ENCODE peak calls at places on chromosomes 7 and 10, in seven cellular contexts. One of them, this sample, is unnamed.

GRCh38 chr10:127524229-127524628 is 24.9 kb upstream of the NPS start:
- DNase-seq in IMR-90: no peak
- DNase-seq in trophoblast cell: no peak
- DNase-seq in neuronal stem cell: no peak
- DNase-seq in H9: no peak
- DNase-seq in H1: no peak
- DNase-seq in mesenchymal stem cell: no peak
- DNase-seq in this sample: peak

GRCh38 chr10:55400075-55400474 is 599.0 kb upstream of the PCDH15 start:
- DNase-seq in IMR-90: no peak
- DNase-seq in trophoblast cell: no peak
- DNase-seq in neuronal stem cell: no peak
- DNase-seq in H9: no peak
- DNase-seq in H1: no peak
- DNase-seq in mesenchymal stem cell: peak
- DNase-seq in this sample: peak

GRCh38 chr10:70357447-70358035 is 24.9 kb downstream of the LRRC20 start:
- DNase-seq in IMR-90: peak
- DNase-seq in trophoblast cell: no peak
- DNase-seq in neuronal stem cell: no peak
- DNase-seq in H9: no peak
- DNase-seq in H1: no peak
- DNase-seq in mesenchymal stem cell: peak
- DNase-seq in this sample: no peak

GRCh38 chr10:16902606-16903005 is 85.4 kb upstream of the RSU1 start:
- DNase-seq in IMR-90: no peak
- DNase-seq in trophoblast cell: no peak
- DNase-seq in neuronal stem cell: no peak
- DNase-seq in H9: no peak
- DNase-seq in H1: no peak
- DNase-seq in mesenchymal stem cell: no peak
- DNase-seq in this sample: peak

GRCh38 chr7:26201261-26202018 is at the start of gene CBX3:
- DNase-seq in IMR-90: peak
- DNase-seq in trophoblast cell: peak
- DNase-seq in neuronal stem cell: peak
- DNase-seq in H9: peak
- DNase-seq in H1: peak
- DNase-seq in mesenchymal stem cell: peak
- DNase-seq in this sample: peak

GRCh38 chr7:108598153-108598552 is 28.5 kb downstream of the DNAJB9 start:
- DNase-seq in IMR-90: no peak
- DNase-seq in trophoblast cell: no peak
- DNase-seq in neuronal stem cell: no peak
- DNase-seq in H9: no peak
- DNase-seq in H1: no peak
- DNase-seq in mesenchymal stem cell: no peak
- DNase-seq in this sample: no peak

GRCh38 chr10:17687117-17687831 is 43.3 kb downstream of the STAM start:
- DNase-seq in IMR-90: no peak
- DNase-seq in trophoblast cell: no peak
- DNase-seq in neuronal stem cell: no peak
- DNase-seq in H9: no peak
- DNase-seq in H1: no peak
- DNase-seq in mesenchymal stem cell: no peak
- DNase-seq in this sample: no peak

GRCh38 chr10:6064119-6064518 is 2.0 kb upstream of the IL2RA start:
- DNase-seq in IMR-90: no peak
- DNase-seq in trophoblast cell: no peak
- DNase-seq in neuronal stem cell: no peak
- DNase-seq in H9: no peak
- DNase-seq in H1: no peak
- DNase-seq in mesenchymal stem cell: no peak
- DNase-seq in this sample: no peak

GRCh38 chr7:136184719-136185118 is 207.6 kb upstream of the MTPN start:
- DNase-seq in IMR-90: no peak
- DNase-seq in trophoblast cell: no peak
- DNase-seq in neuronal stem cell: no peak
- DNase-seq in H9: no peak
- DNase-seq in H1: no peak
- DNase-seq in mesenchymal stem cell: no peak
- DNase-seq in this sample: no peak

GRCh38 chr10:102743588-102744373 is at the start of gene WBP1L:
- DNase-seq in IMR-90: peak
- DNase-seq in trophoblast cell: peak
- DNase-seq in neuronal stem cell: peak
- DNase-seq in H9: peak
- DNase-seq in H1: peak
- DNase-seq in mesenchymal stem cell: peak
- DNase-seq in this sample: peak

GRCh38 chr10:102741848-102742247 is 1.9 kb upstream of the WBP1L start:
- DNase-seq in IMR-90: no peak
- DNase-seq in trophoblast cell: no peak
- DNase-seq in neuronal stem cell: no peak
- DNase-seq in H9: no peak
- DNase-seq in H1: no peak
- DNase-seq in mesenchymal stem cell: no peak
- DNase-seq in this sample: no peak

GRCh38 chr10:102743078-102743587 is 615 bp upstream of the WBP1L start:
- DNase-seq in IMR-90: no peak
- DNase-seq in trophoblast cell: no peak
- DNase-seq in neuronal stem cell: no peak
- DNase-seq in H9: no peak
- DNase-seq in H1: no peak
- DNase-seq in mesenchymal stem cell: no peak
- DNase-seq in this sample: no peak

GRCh38 chr10:102744374-102745051 is 765 bp downstream of the WBP1L start:
- DNase-seq in IMR-90: peak
- DNase-seq in trophoblast cell: no peak
- DNase-seq in neuronal stem cell: no peak
- DNase-seq in H9: no peak
- DNase-seq in H1: no peak
- DNase-seq in mesenchymal stem cell: peak
- DNase-seq in this sample: no peak

GRCh38 chr10:102745157-102745556 is 1.4 kb downstream of the WBP1L start:
- DNase-seq in IMR-90: no peak
- DNase-seq in trophoblast cell: no peak
- DNase-seq in neuronal stem cell: no peak
- DNase-seq in H9: no peak
- DNase-seq in H1: no peak
- DNase-seq in mesenchymal stem cell: no peak
- DNase-seq in this sample: no peak
- H3K9ac ChIP-seq in IMR-90: no peak
- H3K9ac ChIP-seq in trophoblast cell: no peak
- H3K9ac ChIP-seq in neuronal stem cell: no peak
- H3K9ac ChIP-seq in H9: no peak
- H3K9ac ChIP-seq in H1: no peak
- H3K9ac ChIP-seq in mesenchymal stem cell: peak
- H3K9ac ChIP-seq in this sample: no peak

DNA sequence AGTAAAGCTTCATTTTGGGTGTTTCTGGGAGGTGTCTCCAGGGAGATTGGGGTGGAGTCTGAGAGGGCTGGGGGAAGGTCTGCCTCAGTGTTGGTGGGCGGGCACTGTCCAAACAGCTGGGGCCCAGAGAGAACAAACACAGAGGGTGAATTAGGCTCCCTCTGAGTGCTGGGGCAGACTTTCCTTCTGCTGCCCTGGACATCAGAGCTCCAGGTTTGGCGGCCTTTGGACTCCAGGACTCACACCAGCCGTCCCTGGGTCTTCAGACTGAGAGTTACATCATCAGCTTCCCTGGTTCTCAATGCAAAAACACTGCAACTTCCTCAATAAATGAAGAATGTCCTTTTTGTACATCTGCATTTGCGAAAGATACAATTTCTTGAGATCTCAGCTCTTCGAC is 427.4 kb downstream of the PTPRN2 start:
- DNase-seq in IMR-90: no peak
- DNase-seq in trophoblast cell: no peak
- DNase-seq in neuronal stem cell: no peak
- DNase-seq in H9: no peak
- DNase-seq in H1: no peak
- DNase-seq in mesenchymal stem cell: no peak
- DNase-seq in this sample: no peak
- H3K23ac ChIP-seq in IMR-90: no peak
- H3K23ac ChIP-seq in trophoblast cell: no peak
- H3K23ac ChIP-seq in neuronal stem cell: no peak
- H3K23ac ChIP-seq in H9: no peak
- H3K23ac ChIP-seq in H1: no peak
- H3K23ac ChIP-seq in mesenchymal stem cell: no peak
- H3K23ac ChIP-seq in this sample: no peak

GRCh38 chr10:126500185-126500584 is 111.9 kb upstream of the ADAM12 start:
- DNase-seq in IMR-90: no peak
- DNase-seq in trophoblast cell: peak
- DNase-seq in neuronal stem cell: no peak
- DNase-seq in H9: no peak
- DNase-seq in H1: no peak
- DNase-seq in mesenchymal stem cell: no peak
- DNase-seq in this sample: no peak

GRCh38 chr10:126500866-126501265 is 112.6 kb upstream of the ADAM12 start:
- DNase-seq in IMR-90: peak
- DNase-seq in trophoblast cell: peak
- DNase-seq in neuronal stem cell: no peak
- DNase-seq in H9: no peak
- DNase-seq in H1: no peak
- DNase-seq in mesenchymal stem cell: peak
- DNase-seq in this sample: no peak

GRCh38 chr10:126501828-126502227 is 113.6 kb upstream of the ADAM12 start:
- DNase-seq in IMR-90: no peak
- DNase-seq in trophoblast cell: no peak
- DNase-seq in neuronal stem cell: no peak
- DNase-seq in H9: no peak
- DNase-seq in H1: no peak
- DNase-seq in mesenchymal stem cell: no peak
- DNase-seq in this sample: no peak

GRCh38 chr10:126497672-126498071 is 109.4 kb upstream of the ADAM12 start:
- DNase-seq in IMR-90: no peak
- DNase-seq in trophoblast cell: no peak
- DNase-seq in neuronal stem cell: no peak
- DNase-seq in H9: no peak
- DNase-seq in H1: no peak
- DNase-seq in mesenchymal stem cell: no peak
- DNase-seq in this sample: no peak

DNA sequence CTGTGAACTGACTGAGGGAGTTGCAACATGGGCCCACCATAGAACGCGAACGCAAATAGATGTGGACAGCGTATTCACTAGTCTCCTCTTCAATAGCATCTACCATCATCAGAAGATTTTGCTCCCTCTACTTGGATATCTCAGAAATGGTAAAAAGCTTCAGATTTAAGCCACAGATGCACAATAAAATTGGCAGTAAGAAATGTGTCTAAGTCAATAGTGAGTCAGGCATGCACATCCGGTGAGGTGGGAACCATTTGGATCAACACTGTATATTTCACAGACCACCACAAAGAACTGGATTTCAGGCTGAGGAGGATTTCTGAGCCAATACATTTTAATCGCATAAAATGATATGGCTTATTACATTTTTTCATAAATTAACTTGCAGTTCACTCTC is 111.5 kb upstream of the ADAM12 start:
- DNase-seq in IMR-90: no peak
- DNase-seq in trophoblast cell: no peak
- DNase-seq in neuronal stem cell: no peak
- DNase-seq in H9: no peak
- DNase-seq in H1: no peak
- DNase-seq in mesenchymal stem cell: no peak
- DNase-seq in this sample: no peak
- H3K9ac ChIP-seq in IMR-90: no peak
- H3K9ac ChIP-seq in trophoblast cell: no peak
- H3K9ac ChIP-seq in neuronal stem cell: no peak
- H3K9ac ChIP-seq in H9: no peak
- H3K9ac ChIP-seq in H1: no peak
- H3K9ac ChIP-seq in mesenchymal stem cell: no peak
- H3K9ac ChIP-seq in this sample: no peak

GRCh38 chr7:87345962-87346371 is 503 bp downstream of the CROT start:
- DNase-seq in IMR-90: no peak
- DNase-seq in trophoblast cell: peak
- DNase-seq in neuronal stem cell: no peak
- DNase-seq in H9: no peak
- DNase-seq in H1: no peak
- DNase-seq in mesenchymal stem cell: no peak
- DNase-seq in this sample: no peak

GRCh38 chr7:87347682-87348081 is 2.2 kb downstream of the CROT start:
- DNase-seq in IMR-90: no peak
- DNase-seq in trophoblast cell: no peak
- DNase-seq in neuronal stem cell: no peak
- DNase-seq in H9: no peak
- DNase-seq in H1: no peak
- DNase-seq in mesenchymal stem cell: no peak
- DNase-seq in this sample: no peak

GRCh38 chr7:87345166-87345927 is at the start of gene CROT:
- DNase-seq in IMR-90: peak
- DNase-seq in trophoblast cell: peak
- DNase-seq in neuronal stem cell: peak
- DNase-seq in H9: peak
- DNase-seq in H1: peak
- DNase-seq in mesenchymal stem cell: peak
- DNase-seq in this sample: peak

GRCh38 chr7:87344446-87344845 is 1.0 kb upstream of the CROT start:
- DNase-seq in IMR-90: no peak
- DNase-seq in trophoblast cell: no peak
- DNase-seq in neuronal stem cell: no peak
- DNase-seq in H9: no peak
- DNase-seq in H1: no peak
- DNase-seq in mesenchymal stem cell: no peak
- DNase-seq in this sample: no peak

DNA sequence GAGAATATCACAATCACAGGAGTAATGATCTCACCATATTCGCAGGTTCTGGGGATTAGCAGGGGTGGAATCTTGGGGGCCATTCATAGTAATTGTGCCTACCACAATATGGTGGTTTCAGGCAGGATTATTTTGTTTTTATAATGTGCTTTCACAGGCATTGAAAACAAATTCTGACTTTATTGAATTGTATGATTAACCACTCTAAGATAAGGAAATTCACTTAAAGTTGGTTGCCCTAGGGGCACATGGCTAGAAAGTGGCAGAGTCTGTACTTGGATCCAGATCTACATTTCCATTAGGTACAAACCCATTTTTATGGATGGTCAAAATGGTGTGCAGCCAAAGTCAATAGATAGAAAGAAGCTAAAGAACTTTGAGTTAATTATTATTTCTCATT is 1.7 kb downstream of the CROT start:
- DNase-seq in IMR-90: no peak
- DNase-seq in trophoblast cell: no peak
- DNase-seq in neuronal stem cell: no peak
- DNase-seq in H9: no peak
- DNase-seq in H1: no peak
- DNase-seq in mesenchymal stem cell: no peak
- DNase-seq in this sample: no peak
- H3K23ac ChIP-seq in IMR-90: no peak
- H3K23ac ChIP-seq in trophoblast cell: no peak
- H3K23ac ChIP-seq in neuronal stem cell: no peak
- H3K23ac ChIP-seq in H9: no peak
- H3K23ac ChIP-seq in H1: no peak
- H3K23ac ChIP-seq in mesenchymal stem cell: no peak
- H3K23ac ChIP-seq in this sample: no peak

This sample was measured in mesendoderm.